ENCODE peak calls at places on chromosomes 11 and 22, in eight cellular contexts. T, W, J, Q, H, D, F and P are unnamed samples.

GRCh38 chr22:30115705-30116104 is 35.4 kb downstream of the HORMAD2 start:
- DNase-seq in T (no peak), W (no peak), J (no peak), Q (peak), H (no peak), D (no peak), F (peak), P (peak)

GRCh38 chr22:20553947-20554741 is 46.7 kb downstream of the MED15 start:
- DNase-seq in T (no peak), W (no peak), J (no peak), Q (no peak), H (no peak), D (no peak), F (no peak), P (no peak)

GRCh38 chr11:107017433-107018227 is 646 bp downstream of the GUCY1A2 start:
- DNase-seq in T (no peak), W (peak), J (no peak), Q (peak), H (no peak), D (peak), F (peak), P (peak)

GRCh38 chr11:33551051-33551450 is 149.6 kb downstream of the C11orf91 start:
- DNase-seq in T (no peak), W (no peak), J (no peak), Q (no peak), H (no peak), D (no peak), F (no peak), P (no peak)

GRCh38 chr22:47374901-47375575 is 612.6 kb downstream of the TBC1D22A start:
- DNase-seq in T (no peak), W (no peak), J (no peak), Q (no peak), H (no peak), D (no peak), F (no peak), P (no peak)

GRCh38 chr11:46920709-46921108 is 2.4 kb upstream of the LRP4 start:
- DNase-seq in T (no peak), W (peak), J (no peak), Q (peak), H (peak), D (no peak), F (peak), P (peak)

GRCh38 chr22:18056161-18056666 is 21.6 kb upstream of the PEX26 start:
- DNase-seq in T (no peak), W (peak), J (no peak), Q (peak), H (no peak), D (no peak), F (peak), P (peak)

GRCh38 chr22:21713428-21714058 is 22.1 kb downstream of the YPEL1 start:
- DNase-seq in T (no peak), W (no peak), J (no peak), Q (no peak), H (no peak), D (no peak), F (peak), P (peak)

GRCh38 chr11:100905684-100906083 is 218.6 kb downstream of the ARHGAP42 start:
- DNase-seq in T (no peak), W (no peak), J (no peak), Q (no peak), H (no peak), D (no peak), F (no peak), P (no peak)

GRCh38 chr11:78886616-78887015 is 312.0 kb upstream of the NARS2 start:
- DNase-seq in T (no peak), W (no peak), J (no peak), Q (no peak), H (no peak), D (no peak), F (no peak), P (no peak)

GRCh38 chr11:126607374-126607773 is 251.9 kb downstream of the ST3GAL4 start:
- DNase-seq in T (no peak), W (peak), J (no peak), Q (peak), H (peak), D (no peak), F (peak), P (peak)

GRCh38 chr11:67119577-67120391 is 721 bp downstream of the KDM2A start:
- DNase-seq in T (peak), W (peak), J (no peak), Q (peak), H (no peak), D (peak), F (peak), P (peak)

GRCh38 chr22:28448625-28449024 is 231.0 kb downstream of the TTC28 start:
- DNase-seq in T (no peak), W (no peak), J (no peak), Q (no peak), H (no peak), D (no peak), F (no peak), P (no peak)

GRCh38 chr11:134670247-134670646 is 258.2 kb upstream of the B3GAT1 start:
- DNase-seq in T (no peak), W (no peak), J (no peak), Q (no peak), H (no peak), D (no peak), F (no peak), P (no peak)

GRCh38 chr11:29937526-29937925 is 79.3 kb downstream of the KCNA4 start:
- DNase-seq in T (no peak), W (no peak), J (no peak), Q (peak), H (no peak), D (no peak), F (no peak), P (peak)

GRCh38 chr11:116930586-116930985 is 93.2 kb upstream of the APOA1 start:
- DNase-seq in T (peak), W (no peak), J (no peak), Q (no peak), H (no peak), D (no peak), F (no peak), P (no peak)

GRCh38 chr11:66581261-66581660 is 11.6 kb downstream of the CCDC87 start:
- DNase-seq in T (no peak), W (no peak), J (no peak), Q (no peak), H (no peak), D (no peak), F (no peak), P (no peak)

GRCh38 chr11:64801591-64802369 is 1.2 kb downstream of the MAP4K2 start:
- DNase-seq in T (no peak), W (no peak), J (no peak), Q (no peak), H (no peak), D (no peak), F (no peak), P (no peak)

GRCh38 chr11:119371067-119371601 is 10.4 kb downstream of the USP2 start:
- DNase-seq in T (no peak), W (no peak), J (no peak), Q (no peak), H (no peak), D (no peak), F (no peak), P (no peak)

GRCh38 chr11:59973097-59973496 is 9.3 kb downstream of the OOSP4A start:
- DNase-seq in T (no peak), W (no peak), J (no peak), Q (no peak), H (no peak), D (no peak), F (no peak), P (no peak)

GRCh38 chr11:68002943-68003845 is 703 bp downstream of the UNC93B1 start:
- DNase-seq in T (peak), W (peak), J (peak), Q (peak), H (no peak), D (no peak), F (peak), P (no peak)

GRCh38 chr11:75280227-75280671 is 39.7 kb downstream of the TPBGL start:
- DNase-seq in T (peak), W (peak), J (peak), Q (peak), H (peak), D (peak), F (peak), P (peak)

GRCh38 chr11:25838918-25839611 is 492.9 kb upstream of the ANO3 start:
- DNase-seq in T (no peak), W (no peak), J (no peak), Q (peak), H (no peak), D (no peak), F (peak), P (no peak)

GRCh38 chr11:46009647-46010046 is 87.2 kb downstream of the LARGE2 start:
- DNase-seq in T (no peak), W (peak), J (no peak), Q (no peak), H (no peak), D (no peak), F (no peak), P (no peak)

GRCh38 chr22:24466831-24467249 is 28.3 kb upstream of the UPB1 start:
- DNase-seq in T (no peak), W (peak), J (no peak), Q (peak), H (no peak), D (no peak), F (peak), P (peak)

GRCh38 chr22:17734197-17734596 is 40.1 kb downstream of the BID start:
- DNase-seq in T (peak), W (peak), J (no peak), Q (no peak), H (no peak), D (no peak), F (no peak), P (no peak)

GRCh38 chr11:103862049-103862826 is 174.2 kb upstream of the DDI1 start:
- DNase-seq in T (no peak), W (no peak), J (no peak), Q (peak), H (no peak), D (no peak), F (no peak), P (no peak)

GRCh38 chr11:76436020-76436419 is 8.8 kb upstream of the EMSY start:
- DNase-seq in T (no peak), W (no peak), J (no peak), Q (no peak), H (no peak), D (no peak), F (no peak), P (no peak)

GRCh38 chr11:11966826-11967668 is 41.4 kb downstream of the DKK3 start:
- DNase-seq in T (peak), W (peak), J (peak), Q (peak), H (peak), D (peak), F (peak), P (peak)

GRCh38 chr11:92843455-92843854 is 126.0 kb upstream of the MTNR1B start:
- DNase-seq in T (no peak), W (no peak), J (no peak), Q (no peak), H (no peak), D (no peak), F (no peak), P (no peak)

GRCh38 chr11:16133867-16134266 is 222.5 kb downstream of the SOX6 start:
- DNase-seq in T (no peak), W (no peak), J (no peak), Q (no peak), H (no peak), D (no peak), F (no peak), P (no peak)